ENCODE peak calls at places on chromosomes 4 and X, in six cellular contexts. One of them, this sample, is unnamed. For H3K36me3 and H3K9me2, the result is how much of the 10 kb centered on the place peaks cover.

GRCh38 chrX:22300130-22300529 is 27.4 kb downstream of the CBLL2 start:
- DNase-seq in hepatocyte: peak
- DNase-seq in Karpas-422: no peak
- DNase-seq in HCT116: peak
- DNase-seq in OCI-LY7: no peak
- DNase-seq in GM23248: peak
- DNase-seq in this sample: no peak

GRCh38 chrX:2559124-2559523 is 58.3 kb upstream of the DHRSX start:
- DNase-seq in hepatocyte: no peak
- DNase-seq in Karpas-422: no peak
- DNase-seq in HCT116: no peak
- DNase-seq in OCI-LY7: no peak
- DNase-seq in GM23248: peak
- DNase-seq in this sample: no peak

GRCh38 chrX:147069926-147070325 is 255.4 kb upstream of the CXorf51A start:
- DNase-seq in hepatocyte: no peak
- DNase-seq in Karpas-422: no peak
- DNase-seq in HCT116: no peak
- DNase-seq in OCI-LY7: no peak
- DNase-seq in GM23248: no peak
- DNase-seq in this sample: no peak

GRCh38 chrX:69232945-69233344 is 67.7 kb upstream of the PJA1 start:
- DNase-seq in hepatocyte: no peak
- DNase-seq in Karpas-422: no peak
- DNase-seq in HCT116: no peak
- DNase-seq in OCI-LY7: no peak
- DNase-seq in GM23248: peak
- DNase-seq in this sample: no peak

GRCh38 chrX:136214551-136214950 is 36.6 kb downstream of the MAP7D3 start:
- DNase-seq in hepatocyte: peak
- DNase-seq in Karpas-422: no peak
- DNase-seq in HCT116: no peak
- DNase-seq in OCI-LY7: no peak
- DNase-seq in GM23248: peak
- DNase-seq in this sample: no peak

GRCh38 chrX:135923353-135923752 is 29.8 kb downstream of the SAGE1 start:
- DNase-seq in hepatocyte: no peak
- DNase-seq in Karpas-422: no peak
- DNase-seq in HCT116: peak
- DNase-seq in OCI-LY7: peak
- DNase-seq in GM23248: no peak
- DNase-seq in this sample: peak

GRCh38 chr4:117783716-117784115 is 250.6 kb upstream of the NDST3 start:
- DNase-seq in hepatocyte: peak
- DNase-seq in Karpas-422: no peak
- DNase-seq in HCT116: no peak
- DNase-seq in OCI-LY7: no peak
- DNase-seq in GM23248: peak
- DNase-seq in this sample: no peak

GRCh38 chr4:5166377-5166776 is 115.1 kb downstream of the STK32B start:
- DNase-seq in hepatocyte: no peak
- DNase-seq in Karpas-422: no peak
- DNase-seq in HCT116: no peak
- DNase-seq in OCI-LY7: no peak
- DNase-seq in GM23248: no peak
- DNase-seq in this sample: no peak

GRCh38 chr4:53914313-53915016 is 149.9 kb downstream of the CHIC2 start:
- DNase-seq in hepatocyte: peak
- DNase-seq in Karpas-422: no peak
- DNase-seq in HCT116: no peak
- DNase-seq in OCI-LY7: no peak
- DNase-seq in GM23248: peak
- DNase-seq in this sample: no peak

GRCh38 chr4:66091801-66092200 is 421.5 kb upstream of the EPHA5 start:
- DNase-seq in hepatocyte: no peak
- DNase-seq in Karpas-422: no peak
- DNase-seq in HCT116: no peak
- DNase-seq in OCI-LY7: no peak
- DNase-seq in GM23248: no peak
- DNase-seq in this sample: no peak

GRCh38 chrX:68841251-68842049 is 12.6 kb downstream of the EFNB1 start:
- DNase-seq in hepatocyte: no peak
- DNase-seq in Karpas-422: no peak
- DNase-seq in HCT116: no peak
- DNase-seq in OCI-LY7: no peak
- DNase-seq in GM23248: no peak
- DNase-seq in this sample: no peak

GRCh38 chrX:10143071-10143983 is 13.4 kb upstream of the CLCN4 start:
- DNase-seq in hepatocyte: no peak
- DNase-seq in Karpas-422: no peak
- DNase-seq in HCT116: no peak
- DNase-seq in OCI-LY7: peak
- DNase-seq in GM23248: no peak
- DNase-seq in this sample: no peak
- H3K36me3 ChIP-seq in hepatocyte: under half
- H3K36me3 ChIP-seq in Karpas-422: under half
- H3K36me3 ChIP-seq in HCT116: under half
- H3K36me3 ChIP-seq in OCI-LY7: under half
- H3K36me3 ChIP-seq in GM23248: under half
- H3K36me3 ChIP-seq in this sample: under half

DNA sequence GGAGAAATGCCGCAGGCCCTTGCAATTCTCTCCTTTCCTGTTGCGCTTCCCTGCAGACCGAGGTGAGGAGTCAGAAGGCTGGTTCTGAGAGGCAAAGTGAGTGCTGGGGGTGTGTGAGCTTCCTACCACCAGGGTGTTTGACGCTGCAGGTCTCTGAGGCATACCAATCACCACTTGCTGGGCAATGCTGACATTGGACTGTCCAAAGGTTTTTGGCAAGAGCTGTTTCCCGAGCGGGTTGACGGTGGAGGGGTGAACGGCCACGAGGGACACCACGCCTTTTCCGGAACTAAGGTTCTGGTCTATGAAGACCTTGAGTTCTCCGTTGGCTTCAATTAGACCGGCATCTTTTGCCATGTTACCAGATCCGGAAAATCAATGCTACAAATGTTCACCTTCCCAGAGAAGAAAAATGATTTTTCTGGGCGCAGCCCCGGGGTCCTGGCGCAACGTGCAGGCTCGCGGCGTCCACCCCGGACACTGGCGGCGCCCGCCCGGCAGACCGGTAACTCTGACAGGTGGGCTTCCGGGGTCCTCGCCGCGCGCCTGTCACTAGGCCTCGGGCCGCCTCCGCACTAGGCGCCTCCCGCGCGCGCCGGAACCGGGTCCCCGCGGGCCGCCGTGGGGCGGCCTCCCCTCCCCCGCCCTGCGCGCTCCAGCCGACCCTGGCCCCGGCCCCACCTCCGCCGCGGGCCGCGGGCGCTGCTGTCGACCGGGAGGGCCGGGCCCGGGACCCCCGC is 44.9 kb upstream of the FAM47C start:
- DNase-seq in hepatocyte: no peak
- DNase-seq in Karpas-422: no peak
- DNase-seq in HCT116: no peak
- DNase-seq in OCI-LY7: no peak
- DNase-seq in GM23248: no peak
- DNase-seq in this sample: peak
- H3K9me2 ChIP-seq in hepatocyte: under half
- H3K9me2 ChIP-seq in Karpas-422: under half
- H3K9me2 ChIP-seq in HCT116: under half
- H3K9me2 ChIP-seq in OCI-LY7: under half
- H3K9me2 ChIP-seq in GM23248: under half
- H3K9me2 ChIP-seq in this sample: under half

DNA sequence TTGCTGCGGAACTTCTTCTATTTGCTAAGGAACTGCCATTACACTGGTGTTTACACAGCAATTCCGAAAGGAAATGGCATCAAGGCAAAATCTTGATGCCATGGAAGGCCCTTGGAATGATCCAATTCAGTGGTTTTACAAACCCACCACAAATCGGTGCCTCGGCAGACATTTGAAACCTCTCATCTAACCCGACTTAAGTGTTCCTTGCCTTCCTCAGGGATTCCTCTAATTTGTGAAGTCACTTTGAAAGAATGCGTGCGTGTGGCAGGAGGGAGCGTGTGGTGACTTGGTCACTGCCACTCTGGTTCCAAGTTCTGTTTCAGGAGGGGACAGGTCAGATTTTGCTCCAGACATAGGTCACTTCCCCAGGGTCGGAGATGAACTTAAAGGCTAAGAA is 4.8 kb downstream of the NOP14 start:
- DNase-seq in hepatocyte: no peak
- DNase-seq in Karpas-422: no peak
- DNase-seq in HCT116: no peak
- DNase-seq in OCI-LY7: no peak
- DNase-seq in GM23248: peak
- DNase-seq in this sample: no peak
- H3K36me3 ChIP-seq in hepatocyte: under half
- H3K36me3 ChIP-seq in Karpas-422: under half
- H3K36me3 ChIP-seq in HCT116: under half
- H3K36me3 ChIP-seq in OCI-LY7: half or more
- H3K36me3 ChIP-seq in GM23248: under half
- H3K36me3 ChIP-seq in this sample: under half

DNA sequence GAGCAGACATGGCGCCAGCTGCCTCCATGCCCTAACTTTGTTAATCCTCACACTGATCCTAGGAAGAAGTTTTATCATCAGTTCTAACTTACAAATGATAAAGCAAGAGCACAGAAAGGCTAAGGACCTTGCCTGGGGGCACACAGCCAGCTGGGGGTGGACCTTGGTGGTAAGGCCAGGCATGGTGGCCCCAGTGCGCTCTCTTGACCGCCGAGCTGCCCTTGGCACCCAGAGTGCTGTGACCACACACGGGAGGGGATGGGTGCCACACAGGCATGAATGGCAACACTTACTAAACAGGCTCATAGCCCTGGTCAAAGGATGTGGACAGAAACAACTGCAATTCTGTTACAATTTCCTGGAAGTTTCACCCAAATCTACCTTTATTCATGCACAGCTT is 45.0 kb downstream of the ACOX3 start:
- DNase-seq in hepatocyte: no peak
- DNase-seq in Karpas-422: no peak
- DNase-seq in HCT116: no peak
- DNase-seq in OCI-LY7: no peak
- DNase-seq in GM23248: no peak
- DNase-seq in this sample: no peak
- H3K9me2 ChIP-seq in hepatocyte: under half
- H3K9me2 ChIP-seq in Karpas-422: under half
- H3K9me2 ChIP-seq in HCT116: under half
- H3K9me2 ChIP-seq in OCI-LY7: under half
- H3K9me2 ChIP-seq in GM23248: under half
- H3K9me2 ChIP-seq in this sample: under half

DNA sequence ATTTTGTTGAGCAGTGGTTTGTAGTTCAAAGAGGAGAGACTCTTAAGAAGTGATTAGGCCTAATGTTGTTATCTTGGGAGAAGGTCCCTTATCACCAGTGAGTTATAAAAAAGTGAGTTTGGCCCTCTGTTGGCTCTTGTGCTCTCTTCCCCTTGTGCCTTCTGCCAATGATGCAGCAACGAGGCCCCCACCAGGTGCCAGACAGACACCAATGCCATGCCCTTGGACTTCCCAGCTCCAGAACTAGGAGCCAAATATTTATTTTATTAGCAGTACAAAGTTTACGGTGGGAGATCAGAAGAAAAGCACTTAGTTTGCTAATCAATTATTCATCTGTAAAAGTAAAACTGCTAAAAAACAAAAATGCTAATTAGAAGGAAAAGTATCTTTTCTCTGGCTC is 22.7 kb upstream of the NAAA start:
- DNase-seq in hepatocyte: no peak
- DNase-seq in Karpas-422: no peak
- DNase-seq in HCT116: no peak
- DNase-seq in OCI-LY7: no peak
- DNase-seq in GM23248: no peak
- DNase-seq in this sample: no peak
- H3K36me3 ChIP-seq in hepatocyte: under half
- H3K36me3 ChIP-seq in Karpas-422: under half
- H3K36me3 ChIP-seq in HCT116: under half
- H3K36me3 ChIP-seq in OCI-LY7: half or more
- H3K36me3 ChIP-seq in GM23248: half or more
- H3K36me3 ChIP-seq in this sample: half or more

GRCh38 chr4:108052511-108052910 is 62.8 kb downstream of the HADH start:
- DNase-seq in hepatocyte: peak
- DNase-seq in Karpas-422: no peak
- DNase-seq in HCT116: no peak
- DNase-seq in OCI-LY7: no peak
- DNase-seq in GM23248: no peak
- DNase-seq in this sample: no peak
- H3K9me2 ChIP-seq in hepatocyte: under half
- H3K9me2 ChIP-seq in Karpas-422: under half
- H3K9me2 ChIP-seq in HCT116: under half
- H3K9me2 ChIP-seq in OCI-LY7: under half
- H3K9me2 ChIP-seq in GM23248: under half
- H3K9me2 ChIP-seq in this sample: under half

DNA sequence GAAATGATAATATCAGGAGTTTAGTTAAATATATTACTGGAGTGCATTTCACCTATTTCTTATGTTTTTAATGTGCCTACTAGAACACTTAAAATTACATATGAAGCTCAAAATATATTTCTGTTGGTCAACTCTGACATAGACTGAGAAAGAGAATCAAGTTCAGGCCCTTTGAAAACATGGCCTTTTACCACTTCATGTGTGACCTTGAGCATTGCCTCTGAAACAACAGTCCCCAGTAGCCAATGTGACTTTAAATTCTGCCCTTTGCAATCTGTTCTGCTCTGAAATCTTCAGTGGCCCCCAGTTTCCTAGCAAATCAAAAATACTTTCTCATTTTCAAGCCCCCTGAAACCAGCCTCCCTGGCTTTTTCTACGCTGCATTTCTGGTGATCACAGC is 50.1 kb upstream of the TBC1D14 start:
- DNase-seq in hepatocyte: no peak
- DNase-seq in Karpas-422: no peak
- DNase-seq in HCT116: no peak
- DNase-seq in OCI-LY7: no peak
- DNase-seq in GM23248: no peak
- DNase-seq in this sample: no peak
- H3K36me3 ChIP-seq in hepatocyte: under half
- H3K36me3 ChIP-seq in Karpas-422: under half
- H3K36me3 ChIP-seq in HCT116: under half
- H3K36me3 ChIP-seq in OCI-LY7: under half
- H3K36me3 ChIP-seq in GM23248: half or more
- H3K36me3 ChIP-seq in this sample: under half

GRCh38 chr4:55445921-55446577 is 50.3 kb downstream of the TMEM165 start:
- DNase-seq in hepatocyte: no peak
- DNase-seq in Karpas-422: no peak
- DNase-seq in HCT116: no peak
- DNase-seq in OCI-LY7: no peak
- DNase-seq in GM23248: peak
- DNase-seq in this sample: no peak
- H3K9me2 ChIP-seq in hepatocyte: under half
- H3K9me2 ChIP-seq in Karpas-422: under half
- H3K9me2 ChIP-seq in HCT116: under half
- H3K9me2 ChIP-seq in OCI-LY7: under half
- H3K9me2 ChIP-seq in GM23248: under half
- H3K9me2 ChIP-seq in this sample: under half

This sample was measured in GM23338.